ENCODE peak calls at places on chromosomes 6 and 20, in four cellular contexts. One of them, this sample, is unnamed.
A peak's percentile ranks its signal among the peaks of the same experiment; 100 is the strongest.

GRCh38 chr6:37516920-37517405 is 17.3 kb upstream of the CCDC167 start:
- DNase-seq in NT2/D1: no peak
- DNase-seq in brain microvascular endothelial cell: no peak
- DNase-seq in heart left ventricle: no peak
- DNase-seq in this sample: no peak

GRCh38 chr6:70479236-70479635 is 65.9 kb downstream of the FAM135A start:
- DNase-seq in brain microvascular endothelial cell: peak; percentile 12
- DNase-seq in NT2/D1: no peak
- DNase-seq in heart left ventricle: no peak
- DNase-seq in this sample: no peak

GRCh38 chr6:12467706-12468670 is 177.8 kb downstream of the EDN1 start:
- DNase-seq in brain microvascular endothelial cell: no peak
- DNase-seq in heart left ventricle: no peak
- DNase-seq in NT2/D1: no peak
- DNase-seq in this sample: no peak

GRCh38 chr20:24958506-24959385 is 9.7 kb downstream of the CST7 start:
- DNase-seq in NT2/D1: no peak
- DNase-seq in brain microvascular endothelial cell: no peak
- DNase-seq in heart left ventricle: no peak
- DNase-seq in this sample: no peak

GRCh38 chr6:111920581-111920980 is 47.3 kb upstream of the FYN start:
- DNase-seq in heart left ventricle: no peak
- DNase-seq in brain microvascular endothelial cell: no peak
- DNase-seq in NT2/D1: no peak
- DNase-seq in this sample: no peak

GRCh38 chr6:137769797-137770362 is 97.2 kb upstream of the TNFAIP3 start:
- DNase-seq in brain microvascular endothelial cell: no peak
- DNase-seq in heart left ventricle: no peak
- DNase-seq in NT2/D1: no peak
- DNase-seq in this sample: no peak

GRCh38 chr6:131876545-131876944 is 68.7 kb downstream of the ENPP1 start:
- DNase-seq in NT2/D1: no peak
- DNase-seq in brain microvascular endothelial cell: no peak
- DNase-seq in heart left ventricle: no peak
- DNase-seq in this sample: no peak

GRCh38 chr6:33746651-33747100 is at the start of gene IP6K3:
- DNase-seq in NT2/D1: no peak
- DNase-seq in brain microvascular endothelial cell: no peak
- DNase-seq in heart left ventricle: peak; percentile 86
- DNase-seq in this sample: no peak

GRCh38 chr6:167735498-167736201 is 91.1 kb upstream of the AFDN start:
- DNase-seq in brain microvascular endothelial cell: no peak
- DNase-seq in NT2/D1: no peak
- DNase-seq in heart left ventricle: no peak
- DNase-seq in this sample: no peak

GRCh38 chr20:25274481-25274880 is 26.6 kb downstream of the PYGB start:
- DNase-seq in NT2/D1: no peak
- DNase-seq in brain microvascular endothelial cell: no peak
- DNase-seq in heart left ventricle: peak; percentile 69
- DNase-seq in this sample: no peak

GRCh38 chr6:85574932-85575598 is 18.6 kb downstream of the SNX14 start:
- DNase-seq in heart left ventricle: no peak
- DNase-seq in brain microvascular endothelial cell: peak; percentile 81
- DNase-seq in NT2/D1: no peak
- DNase-seq in this sample: no peak

GRCh38 chr6:29851190-29851589 is 23.6 kb downstream of the HLA-G start:
- DNase-seq in brain microvascular endothelial cell: no peak
- DNase-seq in heart left ventricle: no peak
- DNase-seq in NT2/D1: no peak
- DNase-seq in this sample: no peak

GRCh38 chr6:74805841-74806696 is 399.8 kb downstream of the COL12A1 start:
- DNase-seq in brain microvascular endothelial cell: no peak
- DNase-seq in NT2/D1: no peak
- DNase-seq in heart left ventricle: no peak
- DNase-seq in this sample: no peak

GRCh38 chr20:38723982-38724602 is at the start of gene SLC32A1:
- DNase-seq in NT2/D1: no peak
- DNase-seq in heart left ventricle: no peak
- DNase-seq in brain microvascular endothelial cell: no peak
- DNase-seq in this sample: no peak

DNA sequence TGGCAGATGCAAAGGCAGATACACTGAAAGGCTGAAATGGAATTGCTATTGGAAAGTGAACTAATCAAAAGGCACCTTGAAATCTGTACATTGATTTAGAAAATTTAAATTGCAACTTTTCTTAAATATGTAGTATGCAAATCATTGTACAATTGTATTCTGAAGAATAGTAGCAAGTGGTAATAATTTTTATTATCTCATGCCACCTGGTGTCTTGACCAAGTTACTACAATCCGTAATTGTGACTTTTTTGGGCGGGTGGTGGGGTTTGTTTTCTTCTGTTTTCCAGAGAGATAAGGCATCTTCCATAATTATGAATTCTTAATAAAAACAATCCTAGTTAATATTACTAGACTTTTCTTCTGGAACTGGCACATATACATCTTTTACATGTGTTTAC is 12.5 kb upstream of the BCKDHB start:
- DNase-seq in NT2/D1: no peak
- DNase-seq in brain microvascular endothelial cell: peak; percentile 3
- DNase-seq in heart left ventricle: no peak
- DNase-seq in this sample: peak; percentile 39
- H3K4me3 ChIP-seq in NT2/D1: no peak overlapping the region
- H3K4me3 ChIP-seq in brain microvascular endothelial cell: no peak overlapping the region
- H3K4me3 ChIP-seq in heart left ventricle: no peak overlapping the region
- H3K4me3 ChIP-seq in this sample: no peak overlapping the region

GRCh38 chr6:296151-297122 is 4.2 kb downstream of the DUSP22 start:
- DNase-seq in brain microvascular endothelial cell: no peak
- DNase-seq in NT2/D1: no peak
- DNase-seq in heart left ventricle: peak; percentile 76
- DNase-seq in this sample: peak; percentile 41
- H3K4me3 ChIP-seq in brain microvascular endothelial cell: no peak overlapping the region
- H3K4me3 ChIP-seq in NT2/D1: no peak overlapping the region
- H3K4me3 ChIP-seq in heart left ventricle: no peak overlapping the region
- H3K4me3 ChIP-seq in this sample: no peak overlapping the region

GRCh38 chr20:18001131-18001921 is 32.5 kb downstream of the MGME1 start:
- DNase-seq in NT2/D1: no peak
- DNase-seq in brain microvascular endothelial cell: peak; percentile 60
- DNase-seq in heart left ventricle: peak; percentile 67
- DNase-seq in this sample: no peak

GRCh38 chr20:17995967-17996819 is 27.4 kb downstream of the MGME1 start:
- DNase-seq in heart left ventricle: no peak
- DNase-seq in NT2/D1: peak; percentile 20
- DNase-seq in brain microvascular endothelial cell: peak; percentile 66
- DNase-seq in this sample: peak; percentile 63

GRCh38 chr20:17993546-17993945 is 24.7 kb downstream of the MGME1 start:
- DNase-seq in brain microvascular endothelial cell: no peak
- DNase-seq in heart left ventricle: no peak
- DNase-seq in NT2/D1: no peak
- DNase-seq in this sample: no peak

GRCh38 chr20:18003897-18004296 is 35.1 kb downstream of the MGME1 start:
- DNase-seq in heart left ventricle: no peak
- DNase-seq in brain microvascular endothelial cell: no peak
- DNase-seq in NT2/D1: no peak
- DNase-seq in this sample: no peak

GRCh38 chr20:17998446-17998845 is 29.6 kb downstream of the MGME1 start:
- DNase-seq in NT2/D1: no peak
- DNase-seq in heart left ventricle: no peak
- DNase-seq in brain microvascular endothelial cell: no peak
- DNase-seq in this sample: no peak
- H3K4me3 ChIP-seq in NT2/D1: no peak overlapping the region
- H3K4me3 ChIP-seq in heart left ventricle: no peak overlapping the region
- H3K4me3 ChIP-seq in brain microvascular endothelial cell: no peak overlapping the region
- H3K4me3 ChIP-seq in this sample: no peak overlapping the region

GRCh38 chr6:27825025-27825823 is 87.0 kb downstream of the OR2B2 start:
- DNase-seq in NT2/D1: no peak
- DNase-seq in brain microvascular endothelial cell: no peak
- DNase-seq in heart left ventricle: no peak
- DNase-seq in this sample: no peak
- H3K4me3 ChIP-seq in NT2/D1: peak overlapping the region; percentile 57
- H3K4me3 ChIP-seq in brain microvascular endothelial cell: peak overlapping the region; percentile 74
- H3K4me3 ChIP-seq in heart left ventricle: peak overlapping the region; percentile 29
- H3K4me3 ChIP-seq in this sample: peak overlapping the region; percentile 69

DNA sequence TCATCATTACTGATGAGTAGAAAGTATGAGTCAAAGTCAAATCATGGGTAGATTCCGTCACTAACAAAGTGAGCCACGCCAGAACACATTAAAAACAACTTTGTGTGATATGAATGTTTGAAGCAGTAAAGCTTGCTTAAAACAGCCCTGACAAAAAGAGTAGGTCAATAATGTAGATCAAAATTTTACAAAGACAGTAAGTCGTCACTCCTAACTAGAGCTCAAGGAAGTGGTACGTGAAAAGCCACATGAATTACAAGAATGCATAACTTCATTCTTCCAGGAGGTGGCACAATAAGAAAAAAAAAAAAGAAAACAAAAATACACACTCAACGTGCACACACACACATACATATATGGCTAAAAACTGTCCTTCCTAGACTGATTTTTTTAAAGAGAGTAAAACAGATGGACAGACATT is 69.9 kb downstream of the HACE1 start:
- DNase-seq in brain microvascular endothelial cell: peak; percentile 22
- DNase-seq in NT2/D1: no peak
- DNase-seq in heart left ventricle: no peak
- DNase-seq in this sample: peak; percentile 75
- H3K4me3 ChIP-seq in brain microvascular endothelial cell: no peak overlapping the region
- H3K4me3 ChIP-seq in NT2/D1: no peak overlapping the region
- H3K4me3 ChIP-seq in heart left ventricle: no peak overlapping the region
- H3K4me3 ChIP-seq in this sample: no peak overlapping the region

GRCh38 chr6:31727034-31727716 is 1.9 kb downstream of the DDAH2 start:
- DNase-seq in heart left ventricle: no peak
- DNase-seq in brain microvascular endothelial cell: no peak
- DNase-seq in NT2/D1: no peak
- DNase-seq in this sample: no peak

GRCh38 chr6:31729979-31730630 is 1.0 kb upstream of the DDAH2 start:
- DNase-seq in brain microvascular endothelial cell: peak; percentile 77
- DNase-seq in NT2/D1: peak; percentile 80
- DNase-seq in heart left ventricle: peak; percentile 95
- DNase-seq in this sample: peak; percentile 73

GRCh38 chr6:31728767-31729514 is at the start of gene DDAH2:
- DNase-seq in heart left ventricle: no peak
- DNase-seq in brain microvascular endothelial cell: no peak
- DNase-seq in NT2/D1: no peak
- DNase-seq in this sample: no peak

GRCh38 chr6:31729515-31729978 is 448 bp upstream of the DDAH2 start:
- DNase-seq in heart left ventricle: peak; percentile 93
- DNase-seq in brain microvascular endothelial cell: peak; percentile 83
- DNase-seq in NT2/D1: peak; percentile 86
- DNase-seq in this sample: peak; percentile 70

GRCh38 chr6:31727717-31728671 is 1.1 kb downstream of the DDAH2 start:
- DNase-seq in NT2/D1: no peak
- DNase-seq in brain microvascular endothelial cell: no peak
- DNase-seq in heart left ventricle: peak; percentile 68
- DNase-seq in this sample: peak; percentile 46
- H3K4me3 ChIP-seq in NT2/D1: no peak overlapping the region
- H3K4me3 ChIP-seq in brain microvascular endothelial cell: no peak overlapping the region
- H3K4me3 ChIP-seq in heart left ventricle: no peak overlapping the region
- H3K4me3 ChIP-seq in this sample: no peak overlapping the region

GRCh38 chr6:39834866-39835265 is 42.7 kb downstream of the DAAM2 start:
- DNase-seq in brain microvascular endothelial cell: no peak
- DNase-seq in NT2/D1: no peak
- DNase-seq in heart left ventricle: no peak
- DNase-seq in this sample: no peak
- H3K4me3 ChIP-seq in brain microvascular endothelial cell: no peak overlapping the region
- H3K4me3 ChIP-seq in NT2/D1: no peak overlapping the region
- H3K4me3 ChIP-seq in heart left ventricle: no peak overlapping the region
- H3K4me3 ChIP-seq in this sample: no peak overlapping the region

This sample was measured in Jurkat, Clone E6-1.